ENCODE peak calls at places on chromosomes 16 and 17, in six cellular contexts. A is EL; K is adrenal gland; E is ovary; H is iPS-NIHi11; I is activated naive CD8-positive, alpha-beta T cell treated with anti-CD3 and anti-CD28 coated beads, Interleukin-2, amount 50 U/mL, for 16 hours. V is an unnamed sample.

GRCh38 chr16:56547120-56547948 is 17.5 kb upstream of the MT4 start:
- DNase-seq in E (no peak), K (no peak), I (no peak), A (peak), H (peak), V (no peak)

GRCh38 chr17:74190807-74191206 is 12.7 kb upstream of the RPL38 start:
- DNase-seq in E (no peak), H (peak), I (no peak), K (peak), A (no peak), V (peak)

GRCh38 chr16:70407811-70408274 is 31.1 kb downstream of the ST3GAL2 start:
- DNase-seq in K (no peak), A (no peak), I (no peak), E (no peak), H (no peak), V (no peak)

GRCh38 chr16:73743665-73744496 is 552.7 kb upstream of the PSMD7 start:
- DNase-seq in I (no peak), E (no peak), H (peak), A (no peak), K (peak), V (no peak)

GRCh38 chr16:14365200-14365851 is 264.7 kb downstream of the PARN start:
- DNase-seq in H (no peak), A (peak), K (no peak), E (no peak), I (no peak), V (no peak)

GRCh38 chr16:75379911-75380847 is 53.1 kb downstream of the CFDP1 start:
- DNase-seq in A (no peak), I (no peak), K (no peak), H (no peak), E (no peak), V (no peak)

GRCh38 chr17:1491406-1492248 is 859 bp downstream of the MYO1C start:
- DNase-seq in A (peak), E (peak), I (no peak), K (peak), H (peak), V (peak)

GRCh38 chr16:31428277-31428597 is at the start of gene COX6A2:
- DNase-seq in I (no peak), A (no peak), E (no peak), H (no peak), K (no peak), V (no peak)